ENCODE peak calls at places on chromosomes 5 and 9, in five cellular contexts. A is body of pancreas, X is HepG2, I is IMR-90, O is heart left ventricle. W is an unnamed sample.

GRCh38 chr5:74096325-74096724 is 470.3 kb downstream of the ARHGEF28 start:
- DNase-seq in A (no peak), X (no peak), I (no peak), O (no peak), W (no peak)

GRCh38 chr5:116272281-116272941 is 187.6 kb downstream of the COMMD10 start:
- DNase-seq in A (no peak), X (no peak), I (peak), O (no peak), W (no peak)

GRCh38 chr5:112694853-112695709 is 42.6 kb upstream of the APC start:
- DNase-seq in A (no peak), X (no peak), I (peak), O (no peak), W (peak)

GRCh38 chr9:84297162-84297821 is 43.3 kb downstream of the SLC28A3 start:
- DNase-seq in A (no peak), X (no peak), I (peak), O (no peak), W (no peak)

GRCh38 chr5:175032013-175032412 is 307.6 kb downstream of the MSX2 start:
- DNase-seq in A (peak), X (no peak), I (no peak), O (no peak), W (no peak)

GRCh38 chr5:100690036-100690560 is 154.9 kb downstream of the FAM174A start:
- DNase-seq in A (no peak), X (no peak), I (peak), O (no peak), W (no peak)

GRCh38 chr9:27542519-27542918 is 12.9 kb upstream of the MOB3B start:
- DNase-seq in A (no peak), X (no peak), I (no peak), O (no peak), W (no peak)

GRCh38 chr5:91139572-91140200 is 243.4 kb downstream of the ARRDC3 start:
- DNase-seq in A (no peak), X (no peak), I (peak), O (no peak), W (no peak)

GRCh38 chr5:138819065-138819464 is 56.1 kb downstream of the LRRTM2 start:
- DNase-seq in A (no peak), X (no peak), I (peak), O (no peak), W (no peak)

GRCh38 chr5:81140942-81141341 is 92.2 kb upstream of the CKMT2 start:
- DNase-seq in A (no peak), X (no peak), I (peak), O (no peak), W (no peak)

GRCh38 chr5:77638204-77638762 is at the start of gene OTP:
- DNase-seq in A (no peak), X (no peak), I (no peak), O (no peak), W (no peak)

GRCh38 chr5:5838493-5838892 is 416.0 kb downstream of the ICE1 start:
- DNase-seq in A (no peak), X (no peak), I (no peak), O (no peak), W (no peak)

GRCh38 chr9:108816037-108816436 is 39.7 kb downstream of the ACTL7B start:
- DNase-seq in A (no peak), X (peak), I (no peak), O (no peak), W (no peak)

GRCh38 chr5:95720094-95720793 is 10.9 kb upstream of the RHOBTB3 start:
- DNase-seq in A (no peak), X (no peak), I (peak), O (no peak), W (no peak)

GRCh38 chr5:140205216-140205615 is 30.2 kb downstream of the CYSTM1 start:
- DNase-seq in A (no peak), X (no peak), I (no peak), O (no peak), W (no peak)

GRCh38 chr9:127762111-127762676 is 16.3 kb downstream of the SH2D3C start:
- DNase-seq in A (no peak), X (no peak), I (no peak), O (peak), W (no peak)
- TF ChIP-seq POLR2A in A (peak), X (no peak), I (no peak), O (no peak), W (no peak)

DNA sequence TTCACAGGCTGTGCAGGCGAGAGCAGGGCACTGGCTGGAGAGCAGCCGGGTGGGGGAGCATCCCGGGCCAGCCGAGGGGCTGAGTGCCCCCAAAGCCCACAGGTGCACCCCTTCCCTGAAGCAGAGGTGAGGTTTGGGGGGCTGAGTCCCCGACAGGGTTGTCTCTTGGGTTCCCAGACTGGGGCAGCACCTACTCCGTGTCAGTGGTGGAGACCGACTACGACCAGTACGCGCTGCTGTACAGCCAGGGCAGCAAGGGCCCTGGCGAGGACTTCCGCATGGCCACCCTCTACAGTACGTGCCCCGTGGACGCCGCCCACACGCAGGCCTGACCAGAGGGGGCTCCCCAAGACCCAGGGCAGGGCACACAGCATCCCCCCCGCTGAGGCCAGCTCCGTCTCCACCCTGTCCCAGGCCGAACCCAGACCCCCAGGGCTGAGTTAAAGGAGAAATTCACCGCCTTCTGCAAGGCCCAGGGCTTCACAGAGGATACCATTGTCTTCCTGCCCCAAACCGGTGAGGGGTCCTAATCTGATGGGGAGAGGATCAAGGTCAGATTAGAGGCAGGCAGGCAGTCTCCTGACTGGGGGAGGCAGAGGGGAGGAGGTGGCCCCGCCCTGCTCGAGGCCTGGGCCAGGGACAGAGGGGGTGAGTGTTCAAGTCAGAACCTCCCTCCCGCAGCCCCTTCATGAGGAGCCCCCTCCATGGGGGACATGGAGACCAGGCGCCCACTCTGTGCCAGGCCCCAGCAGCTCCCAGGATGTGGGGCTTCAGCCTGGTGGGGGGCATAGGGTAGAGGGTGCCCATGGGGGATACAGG is 2.7 kb downstream of the PTGDS start:
- DNase-seq in A (no peak), X (peak), I (no peak), O (no peak), W (no peak)
- TF ChIP-seq POLR2A in A (no peak), X (no peak), I (no peak), O (no peak), W (no peak)

DNA sequence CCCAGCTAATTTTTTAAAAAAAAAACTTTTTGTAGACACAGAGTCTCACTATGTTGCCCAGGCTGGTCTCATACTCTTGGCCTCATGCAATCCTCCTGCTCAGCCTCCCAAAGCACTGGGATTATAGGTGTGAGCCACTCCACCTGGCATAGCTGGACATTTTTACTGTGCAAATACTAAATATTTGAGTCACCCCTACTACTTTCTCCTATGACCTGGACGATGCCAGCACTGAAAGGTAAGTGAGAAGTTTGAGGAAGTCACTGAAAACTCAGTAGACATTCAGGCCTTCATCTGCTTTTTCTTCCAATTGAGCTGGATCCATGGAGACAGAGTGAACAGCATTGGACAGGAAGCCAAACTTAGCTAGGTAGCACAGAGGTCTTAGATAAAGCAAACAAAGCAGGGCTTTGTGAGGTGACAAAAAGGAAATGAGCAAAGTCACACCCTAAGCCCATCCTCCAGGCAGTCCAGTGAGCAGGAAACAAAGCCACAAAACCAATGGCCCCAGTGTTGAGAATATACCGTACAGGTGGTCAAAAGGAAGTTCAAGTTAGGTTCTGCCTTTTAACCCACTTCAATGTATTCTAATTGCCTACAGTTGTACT is 192.6 kb upstream of the RASA1 start:
- DNase-seq in A (no peak), X (no peak), I (no peak), O (no peak), W (no peak)
- TF ChIP-seq POLR2A in A (no peak), X (no peak), I (no peak), O (no peak), W (no peak)

GRCh38 chr5:10990626-10991025 is 229.6 kb upstream of the DAP start:
- DNase-seq in A (no peak), X (no peak), I (no peak), O (no peak), W (no peak)

GRCh38 chr5:11000517-11001353 is 239.7 kb upstream of the DAP start:
- DNase-seq in A (no peak), X (no peak), I (no peak), O (no peak), W (no peak)

GRCh38 chr5:10999714-11000113 is 238.7 kb upstream of the DAP start:
- DNase-seq in A (no peak), X (no peak), I (no peak), O (no peak), W (no peak)

GRCh38 chr5:10994088-10994986 is 233.3 kb upstream of the DAP start:
- DNase-seq in A (no peak), X (no peak), I (no peak), O (no peak), W (no peak)

DNA sequence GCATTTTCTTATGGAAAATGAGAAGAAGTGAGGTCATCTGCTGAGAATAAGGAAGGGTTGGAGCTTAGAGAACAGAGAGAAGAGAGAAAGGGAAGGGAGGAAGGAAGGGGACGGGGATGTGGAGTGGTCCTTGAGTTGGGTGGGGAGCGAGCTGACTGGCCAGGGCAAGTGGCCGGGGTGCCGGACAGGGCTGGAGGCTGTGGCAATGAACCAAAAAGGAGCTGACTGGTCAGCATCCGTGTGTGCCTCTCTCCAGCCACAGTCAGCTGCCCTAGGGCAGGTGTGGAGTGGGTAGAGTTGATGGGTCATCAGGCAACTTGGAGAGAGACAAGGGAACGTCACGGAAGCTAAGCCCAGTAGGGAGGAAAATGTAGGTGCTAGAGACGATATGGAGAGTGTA is 234.9 kb upstream of the DAP start:
- DNase-seq in A (no peak), X (no peak), I (no peak), O (no peak), W (no peak)
- TF ChIP-seq POLR2A in A (no peak), X (no peak), I (no peak), O (no peak), W (no peak)

GRCh38 chr9:16060457-16061129 is 507.8 kb downstream of the CCDC171 start:
- DNase-seq in A (no peak), X (no peak), I (no peak), O (no peak), W (no peak)
- TF ChIP-seq POLR2A in A (no peak), X (no peak), I (no peak), O (no peak), W (no peak)

DNA sequence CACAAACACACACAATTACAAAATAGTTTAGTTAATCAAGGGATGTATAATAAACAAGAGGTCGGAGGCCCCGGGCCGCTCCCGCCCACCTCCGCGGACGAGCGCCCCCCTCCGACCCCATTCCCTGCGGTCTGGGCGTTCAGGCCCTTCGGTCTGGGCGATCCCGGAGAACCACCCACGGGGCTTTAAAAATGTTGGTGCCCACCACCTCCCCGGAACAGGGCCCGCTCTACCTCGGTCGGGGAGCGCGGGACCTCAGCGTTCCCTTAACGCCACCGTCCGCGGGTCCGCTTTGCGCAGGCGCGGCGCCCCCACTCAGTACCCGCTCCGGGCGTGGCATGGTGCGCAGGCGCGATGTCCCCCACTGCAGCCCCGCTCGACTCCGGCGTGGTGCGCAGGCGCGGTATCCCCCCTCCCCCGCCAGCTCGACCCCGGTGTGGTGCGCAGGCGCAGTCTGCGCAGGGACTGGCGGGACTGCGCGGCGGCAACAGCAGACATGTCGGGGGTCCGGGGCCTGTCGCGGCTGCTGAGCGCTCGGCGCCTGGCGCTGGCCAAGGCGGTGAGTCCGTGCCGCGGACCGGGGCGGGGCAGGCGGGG is at the start of the genes CCDC127 and SDHA:
- DNase-seq in A (peak), X (peak), I (peak), O (peak), W (peak)
- TF ChIP-seq POLR2A in A (peak), X (peak), I (peak), O (no peak), W (peak)